ENCODE peak calls at places on chromosomes 12 and 14, in ten cellular contexts. One of them, this sample, is unnamed.

GRCh38 chr12:59041241-59042121 is 121.2 kb upstream of the LRIG3 start:
- DNase-seq in EL: peak; percentile 88
- DNase-seq in activated effector memory CD4-positive, alpha-beta T cell treated with anti-CD3 and anti-CD28 coated beads, Interleukin-2, amount 50 U/mL, for 16 hours: no peak
- DNase-seq in GM12891: no peak
- DNase-seq in NCI-H510A: no peak
- DNase-seq in Caco-2: no peak
- DNase-seq in aorta: no peak
- DNase-seq in type B pancreatic cell: no peak
- DNase-seq in endothelial cell: no peak
- DNase-seq in cardiac fibroblast: peak; percentile 82
- DNase-seq in this sample: no peak

GRCh38 chr14:80959448-80960006 is 4.1 kb downstream of the TSHR start:
- DNase-seq in aorta: no peak
- DNase-seq in Caco-2: no peak
- DNase-seq in endothelial cell: no peak
- DNase-seq in activated effector memory CD4-positive, alpha-beta T cell treated with anti-CD3 and anti-CD28 coated beads, Interleukin-2, amount 50 U/mL, for 16 hours: peak; percentile 81
- DNase-seq in type B pancreatic cell: no peak
- DNase-seq in EL: peak; percentile 3
- DNase-seq in NCI-H510A: no peak
- DNase-seq in GM12891: peak; percentile 46
- DNase-seq in cardiac fibroblast: no peak
- DNase-seq in this sample: no peak

GRCh38 chr12:117120787-117121186 is 21.6 kb upstream of the TESC start:
- DNase-seq in endothelial cell: no peak
- DNase-seq in activated effector memory CD4-positive, alpha-beta T cell treated with anti-CD3 and anti-CD28 coated beads, Interleukin-2, amount 50 U/mL, for 16 hours: no peak
- DNase-seq in EL: no peak
- DNase-seq in cardiac fibroblast: no peak
- DNase-seq in Caco-2: no peak
- DNase-seq in aorta: no peak
- DNase-seq in NCI-H510A: peak; percentile 93
- DNase-seq in GM12891: no peak
- DNase-seq in type B pancreatic cell: no peak
- DNase-seq in this sample: no peak

GRCh38 chr12:124940143-124940392 is 25.6 kb upstream of the UBC start:
- DNase-seq in cardiac fibroblast: no peak
- DNase-seq in type B pancreatic cell: no peak
- DNase-seq in activated effector memory CD4-positive, alpha-beta T cell treated with anti-CD3 and anti-CD28 coated beads, Interleukin-2, amount 50 U/mL, for 16 hours: no peak
- DNase-seq in endothelial cell: no peak
- DNase-seq in aorta: no peak
- DNase-seq in Caco-2: no peak
- DNase-seq in GM12891: no peak
- DNase-seq in EL: no peak
- DNase-seq in NCI-H510A: no peak
- DNase-seq in this sample: no peak

GRCh38 chr14:55689971-55690871 is 110.2 kb downstream of the KTN1 start:
- DNase-seq in EL: no peak
- DNase-seq in activated effector memory CD4-positive, alpha-beta T cell treated with anti-CD3 and anti-CD28 coated beads, Interleukin-2, amount 50 U/mL, for 16 hours: no peak
- DNase-seq in NCI-H510A: no peak
- DNase-seq in type B pancreatic cell: no peak
- DNase-seq in GM12891: no peak
- DNase-seq in Caco-2: no peak
- DNase-seq in cardiac fibroblast: no peak
- DNase-seq in aorta: no peak
- DNase-seq in endothelial cell: no peak
- DNase-seq in this sample: peak; percentile 46

GRCh38 chr12:39395866-39396265 is 47.1 kb downstream of the KIF21A start:
- DNase-seq in type B pancreatic cell: no peak
- DNase-seq in GM12891: no peak
- DNase-seq in cardiac fibroblast: peak; percentile 52
- DNase-seq in aorta: no peak
- DNase-seq in Caco-2: peak; percentile 44
- DNase-seq in NCI-H510A: no peak
- DNase-seq in endothelial cell: no peak
- DNase-seq in EL: no peak
- DNase-seq in activated effector memory CD4-positive, alpha-beta T cell treated with anti-CD3 and anti-CD28 coated beads, Interleukin-2, amount 50 U/mL, for 16 hours: no peak
- DNase-seq in this sample: no peak

GRCh38 chr12:31929140-31929526 is 30.1 kb upstream of the RESF1 start:
- DNase-seq in type B pancreatic cell: no peak
- DNase-seq in GM12891: no peak
- DNase-seq in cardiac fibroblast: no peak
- DNase-seq in NCI-H510A: no peak
- DNase-seq in activated effector memory CD4-positive, alpha-beta T cell treated with anti-CD3 and anti-CD28 coated beads, Interleukin-2, amount 50 U/mL, for 16 hours: no peak
- DNase-seq in EL: no peak
- DNase-seq in Caco-2: no peak
- DNase-seq in endothelial cell: no peak
- DNase-seq in aorta: no peak
- DNase-seq in this sample: no peak

GRCh38 chr12:124938066-124938465 is 23.6 kb upstream of the UBC start:
- DNase-seq in activated effector memory CD4-positive, alpha-beta T cell treated with anti-CD3 and anti-CD28 coated beads, Interleukin-2, amount 50 U/mL, for 16 hours: no peak
- DNase-seq in type B pancreatic cell: no peak
- DNase-seq in NCI-H510A: no peak
- DNase-seq in GM12891: no peak
- DNase-seq in aorta: no peak
- DNase-seq in endothelial cell: no peak
- DNase-seq in EL: no peak
- DNase-seq in cardiac fibroblast: no peak
- DNase-seq in Caco-2: no peak
- DNase-seq in this sample: no peak

GRCh38 chr14:92108345-92109254 is 2.2 kb upstream of the ATXN3 start:
- DNase-seq in cardiac fibroblast: no peak
- DNase-seq in aorta: no peak
- DNase-seq in activated effector memory CD4-positive, alpha-beta T cell treated with anti-CD3 and anti-CD28 coated beads, Interleukin-2, amount 50 U/mL, for 16 hours: peak; percentile 65
- DNase-seq in Caco-2: no peak
- DNase-seq in GM12891: peak; percentile 13
- DNase-seq in EL: no peak
- DNase-seq in endothelial cell: no peak
- DNase-seq in NCI-H510A: no peak
- DNase-seq in type B pancreatic cell: no peak
- DNase-seq in this sample: no peak

GRCh38 chr12:132384916-132385315 is 55.5 kb upstream of the GALNT9 start:
- DNase-seq in EL: no peak
- DNase-seq in activated effector memory CD4-positive, alpha-beta T cell treated with anti-CD3 and anti-CD28 coated beads, Interleukin-2, amount 50 U/mL, for 16 hours: no peak
- DNase-seq in NCI-H510A: no peak
- DNase-seq in endothelial cell: no peak
- DNase-seq in cardiac fibroblast: no peak
- DNase-seq in type B pancreatic cell: no peak
- DNase-seq in GM12891: no peak
- DNase-seq in Caco-2: no peak
- DNase-seq in aorta: no peak
- DNase-seq in this sample: no peak

GRCh38 chr12:116273813-116274551 is 3.5 kb downstream of the MED13L start:
- DNase-seq in GM12891: no peak
- DNase-seq in NCI-H510A: no peak
- DNase-seq in endothelial cell: no peak
- DNase-seq in EL: no peak
- DNase-seq in Caco-2: no peak
- DNase-seq in activated effector memory CD4-positive, alpha-beta T cell treated with anti-CD3 and anti-CD28 coated beads, Interleukin-2, amount 50 U/mL, for 16 hours: no peak
- DNase-seq in type B pancreatic cell: no peak
- DNase-seq in cardiac fibroblast: no peak
- DNase-seq in aorta: no peak
- DNase-seq in this sample: no peak

GRCh38 chr14:61950340-61950739 is 188.1 kb downstream of the SNAPC1 start:
- DNase-seq in activated effector memory CD4-positive, alpha-beta T cell treated with anti-CD3 and anti-CD28 coated beads, Interleukin-2, amount 50 U/mL, for 16 hours: no peak
- DNase-seq in Caco-2: no peak
- DNase-seq in cardiac fibroblast: no peak
- DNase-seq in EL: no peak
- DNase-seq in NCI-H510A: no peak
- DNase-seq in endothelial cell: no peak
- DNase-seq in GM12891: no peak
- DNase-seq in aorta: no peak
- DNase-seq in type B pancreatic cell: no peak
- DNase-seq in this sample: no peak

GRCh38 chr14:84403585-84403984 is 1126.4 kb upstream of the FLRT2 start:
- DNase-seq in GM12891: no peak
- DNase-seq in endothelial cell: no peak
- DNase-seq in aorta: no peak
- DNase-seq in Caco-2: no peak
- DNase-seq in activated effector memory CD4-positive, alpha-beta T cell treated with anti-CD3 and anti-CD28 coated beads, Interleukin-2, amount 50 U/mL, for 16 hours: no peak
- DNase-seq in type B pancreatic cell: no peak
- DNase-seq in cardiac fibroblast: no peak
- DNase-seq in EL: no peak
- DNase-seq in NCI-H510A: peak; percentile 38
- DNase-seq in this sample: peak; percentile 25

GRCh38 chr12:20018406-20018805 is 349.9 kb upstream of the PDE3A start:
- DNase-seq in aorta: no peak
- DNase-seq in cardiac fibroblast: no peak
- DNase-seq in GM12891: no peak
- DNase-seq in endothelial cell: no peak
- DNase-seq in type B pancreatic cell: no peak
- DNase-seq in NCI-H510A: no peak
- DNase-seq in Caco-2: no peak
- DNase-seq in activated effector memory CD4-positive, alpha-beta T cell treated with anti-CD3 and anti-CD28 coated beads, Interleukin-2, amount 50 U/mL, for 16 hours: no peak
- DNase-seq in EL: no peak
- DNase-seq in this sample: no peak

GRCh38 chr14:93655078-93655750 is 133.1 kb downstream of the PRIMA1 start:
- DNase-seq in EL: peak; percentile 49
- DNase-seq in GM12891: no peak
- DNase-seq in activated effector memory CD4-positive, alpha-beta T cell treated with anti-CD3 and anti-CD28 coated beads, Interleukin-2, amount 50 U/mL, for 16 hours: no peak
- DNase-seq in endothelial cell: peak; percentile 52
- DNase-seq in cardiac fibroblast: peak; percentile 59
- DNase-seq in NCI-H510A: peak; percentile 19
- DNase-seq in type B pancreatic cell: no peak
- DNase-seq in aorta: no peak
- DNase-seq in Caco-2: peak; percentile 32
- DNase-seq in this sample: no peak

GRCh38 chr12:89947437-89948265 is 239.0 kb upstream of the ATP2B1 start:
- DNase-seq in aorta: no peak
- DNase-seq in Caco-2: no peak
- DNase-seq in cardiac fibroblast: peak; percentile 90
- DNase-seq in activated effector memory CD4-positive, alpha-beta T cell treated with anti-CD3 and anti-CD28 coated beads, Interleukin-2, amount 50 U/mL, for 16 hours: no peak
- DNase-seq in GM12891: no peak
- DNase-seq in NCI-H510A: no peak
- DNase-seq in EL: peak; percentile 89
- DNase-seq in endothelial cell: no peak
- DNase-seq in type B pancreatic cell: no peak
- DNase-seq in this sample: no peak

GRCh38 chr14:54627718-54628345 is 60.9 kb downstream of the SAMD4A start:
- DNase-seq in type B pancreatic cell: no peak
- DNase-seq in aorta: no peak
- DNase-seq in GM12891: peak; percentile 7
- DNase-seq in NCI-H510A: no peak
- DNase-seq in EL: peak; percentile 55
- DNase-seq in Caco-2: no peak
- DNase-seq in cardiac fibroblast: peak; percentile 83
- DNase-seq in endothelial cell: peak; percentile 57
- DNase-seq in activated effector memory CD4-positive, alpha-beta T cell treated with anti-CD3 and anti-CD28 coated beads, Interleukin-2, amount 50 U/mL, for 16 hours: peak; percentile 65
- DNase-seq in this sample: no peak

GRCh38 chr14:78253986-78254385 is 83.8 kb downstream of the NRXN3 start:
- DNase-seq in aorta: no peak
- DNase-seq in endothelial cell: no peak
- DNase-seq in activated effector memory CD4-positive, alpha-beta T cell treated with anti-CD3 and anti-CD28 coated beads, Interleukin-2, amount 50 U/mL, for 16 hours: no peak
- DNase-seq in EL: peak; percentile 90
- DNase-seq in GM12891: no peak
- DNase-seq in Caco-2: no peak
- DNase-seq in type B pancreatic cell: no peak
- DNase-seq in NCI-H510A: no peak
- DNase-seq in cardiac fibroblast: peak; percentile 11
- DNase-seq in this sample: no peak

GRCh38 chr14:42378880-42379279 is 772.2 kb downstream of the LRFN5 start:
- DNase-seq in aorta: peak; percentile 17
- DNase-seq in endothelial cell: no peak
- DNase-seq in activated effector memory CD4-positive, alpha-beta T cell treated with anti-CD3 and anti-CD28 coated beads, Interleukin-2, amount 50 U/mL, for 16 hours: no peak
- DNase-seq in EL: no peak
- DNase-seq in type B pancreatic cell: peak; percentile 55
- DNase-seq in cardiac fibroblast: no peak
- DNase-seq in Caco-2: no peak
- DNase-seq in GM12891: no peak
- DNase-seq in NCI-H510A: no peak
- DNase-seq in this sample: no peak

GRCh38 chr12:109995703-109996482 is at the start of gene GIT2:
- DNase-seq in type B pancreatic cell: peak; percentile 92
- DNase-seq in activated effector memory CD4-positive, alpha-beta T cell treated with anti-CD3 and anti-CD28 coated beads, Interleukin-2, amount 50 U/mL, for 16 hours: peak; percentile 98
- DNase-seq in cardiac fibroblast: peak; percentile 92
- DNase-seq in endothelial cell: peak; percentile 88
- DNase-seq in aorta: peak; percentile 97
- DNase-seq in GM12891: peak; percentile 89
- DNase-seq in NCI-H510A: peak; percentile 91
- DNase-seq in EL: peak; percentile 91
- DNase-seq in Caco-2: peak; percentile 92
- DNase-seq in this sample: peak; percentile 81

GRCh38 chr14:55930016-55930784 is 188.0 kb upstream of the PELI2 start:
- DNase-seq in aorta: no peak
- DNase-seq in EL: no peak
- DNase-seq in NCI-H510A: no peak
- DNase-seq in activated effector memory CD4-positive, alpha-beta T cell treated with anti-CD3 and anti-CD28 coated beads, Interleukin-2, amount 50 U/mL, for 16 hours: no peak
- DNase-seq in cardiac fibroblast: no peak
- DNase-seq in endothelial cell: no peak
- DNase-seq in type B pancreatic cell: no peak
- DNase-seq in Caco-2: no peak
- DNase-seq in GM12891: no peak
- DNase-seq in this sample: no peak

GRCh38 chr14:103021817-103022668 is 35.3 kb downstream of the CDC42BPB start:
- DNase-seq in aorta: peak; percentile 74
- DNase-seq in activated effector memory CD4-positive, alpha-beta T cell treated with anti-CD3 and anti-CD28 coated beads, Interleukin-2, amount 50 U/mL, for 16 hours: no peak
- DNase-seq in endothelial cell: no peak
- DNase-seq in Caco-2: no peak
- DNase-seq in GM12891: no peak
- DNase-seq in cardiac fibroblast: no peak
- DNase-seq in type B pancreatic cell: no peak
- DNase-seq in EL: peak; percentile 33
- DNase-seq in NCI-H510A: peak; percentile 70
- DNase-seq in this sample: no peak

GRCh38 chr12:40819427-40820108 is 127.3 kb downstream of the CNTN1 start:
- DNase-seq in Caco-2: peak; percentile 48
- DNase-seq in NCI-H510A: peak; percentile 7
- DNase-seq in endothelial cell: peak; percentile 9
- DNase-seq in cardiac fibroblast: no peak
- DNase-seq in aorta: peak; percentile 75
- DNase-seq in activated effector memory CD4-positive, alpha-beta T cell treated with anti-CD3 and anti-CD28 coated beads, Interleukin-2, amount 50 U/mL, for 16 hours: no peak
- DNase-seq in GM12891: no peak
- DNase-seq in EL: no peak
- DNase-seq in type B pancreatic cell: no peak
- DNase-seq in this sample: no peak

GRCh38 chr12:107399061-107399460 is 286.5 kb upstream of the PWP1 start:
- DNase-seq in NCI-H510A: no peak
- DNase-seq in GM12891: no peak
- DNase-seq in EL: no peak
- DNase-seq in endothelial cell: no peak
- DNase-seq in aorta: no peak
- DNase-seq in cardiac fibroblast: no peak
- DNase-seq in activated effector memory CD4-positive, alpha-beta T cell treated with anti-CD3 and anti-CD28 coated beads, Interleukin-2, amount 50 U/mL, for 16 hours: no peak
- DNase-seq in Caco-2: no peak
- DNase-seq in type B pancreatic cell: no peak
- DNase-seq in this sample: no peak

GRCh38 chr14:104939666-104940410 is 15.2 kb downstream of the PLD4 start:
- DNase-seq in EL: no peak
- DNase-seq in Caco-2: no peak
- DNase-seq in NCI-H510A: no peak
- DNase-seq in activated effector memory CD4-positive, alpha-beta T cell treated with anti-CD3 and anti-CD28 coated beads, Interleukin-2, amount 50 U/mL, for 16 hours: peak; percentile 44
- DNase-seq in type B pancreatic cell: peak; percentile 50
- DNase-seq in GM12891: no peak
- DNase-seq in aorta: peak; percentile 63
- DNase-seq in cardiac fibroblast: no peak
- DNase-seq in endothelial cell: no peak
- DNase-seq in this sample: no peak

GRCh38 chr12:115771065-115771464 is 506.4 kb downstream of the MED13L start:
- DNase-seq in Caco-2: peak; percentile 45
- DNase-seq in endothelial cell: peak; percentile 4
- DNase-seq in activated effector memory CD4-positive, alpha-beta T cell treated with anti-CD3 and anti-CD28 coated beads, Interleukin-2, amount 50 U/mL, for 16 hours: no peak
- DNase-seq in type B pancreatic cell: no peak
- DNase-seq in aorta: no peak
- DNase-seq in EL: peak; percentile 17
- DNase-seq in NCI-H510A: no peak
- DNase-seq in cardiac fibroblast: no peak
- DNase-seq in GM12891: no peak
- DNase-seq in this sample: no peak

GRCh38 chr14:95497561-95498011 is 18.9 kb downstream of the SYNE3 start:
- DNase-seq in activated effector memory CD4-positive, alpha-beta T cell treated with anti-CD3 and anti-CD28 coated beads, Interleukin-2, amount 50 U/mL, for 16 hours: no peak
- DNase-seq in type B pancreatic cell: no peak
- DNase-seq in aorta: peak; percentile 11
- DNase-seq in NCI-H510A: no peak
- DNase-seq in cardiac fibroblast: no peak
- DNase-seq in Caco-2: no peak
- DNase-seq in endothelial cell: no peak
- DNase-seq in GM12891: no peak
- DNase-seq in EL: no peak
- DNase-seq in this sample: no peak

GRCh38 chr12:124322271-124322998 is 27.5 kb downstream of the RFLNA start:
- DNase-seq in activated effector memory CD4-positive, alpha-beta T cell treated with anti-CD3 and anti-CD28 coated beads, Interleukin-2, amount 50 U/mL, for 16 hours: no peak
- DNase-seq in cardiac fibroblast: no peak
- DNase-seq in aorta: no peak
- DNase-seq in NCI-H510A: no peak
- DNase-seq in Caco-2: no peak
- DNase-seq in type B pancreatic cell: no peak
- DNase-seq in GM12891: no peak
- DNase-seq in EL: peak; percentile 19
- DNase-seq in endothelial cell: no peak
- DNase-seq in this sample: no peak